ENCODE peak calls at places on chromosomes 7 and 10, in six cellular contexts. One of them, this sample, is unnamed.

GRCh38 chr10:6202098-6202683 is 541 bp upstream of the PFKFB3 start:
- DNase-seq in endothelial cell of umbilical vein: no peak
- DNase-seq in suprapubic skin: no peak
- DNase-seq in fibroblast of lung: no peak
- DNase-seq in GM12878: no peak
- DNase-seq in cardiac muscle cell: no peak
- DNase-seq in this sample: peak; percentile 38

GRCh38 chr10:34104829-34105572 is 710.1 kb downstream of the PARD3 start:
- DNase-seq in endothelial cell of umbilical vein: peak; percentile 62
- DNase-seq in GM12878: no peak
- DNase-seq in cardiac muscle cell: no peak
- DNase-seq in fibroblast of lung: peak; percentile 45
- DNase-seq in suprapubic skin: no peak
- DNase-seq in this sample: no peak

GRCh38 chr7:22231141-22231540 is 125.8 kb downstream of the RAPGEF5 start:
- DNase-seq in GM12878: no peak
- DNase-seq in suprapubic skin: no peak
- DNase-seq in fibroblast of lung: no peak
- DNase-seq in cardiac muscle cell: no peak
- DNase-seq in endothelial cell of umbilical vein: no peak
- DNase-seq in this sample: no peak

GRCh38 chr10:101848894-101849351 is 5.3 kb upstream of the KCNIP2 start:
- DNase-seq in GM12878: no peak
- DNase-seq in fibroblast of lung: peak; percentile 38
- DNase-seq in cardiac muscle cell: no peak
- DNase-seq in suprapubic skin: no peak
- DNase-seq in endothelial cell of umbilical vein: no peak
- DNase-seq in this sample: no peak

GRCh38 chr7:111363099-111363498 is 199.2 kb downstream of the IMMP2L start:
- DNase-seq in GM12878: no peak
- DNase-seq in suprapubic skin: no peak
- DNase-seq in fibroblast of lung: peak; percentile 41
- DNase-seq in endothelial cell of umbilical vein: no peak
- DNase-seq in cardiac muscle cell: no peak
- DNase-seq in this sample: no peak

GRCh38 chr10:77036993-77037734 is 600.4 kb downstream of the KCNMA1 start:
- DNase-seq in endothelial cell of umbilical vein: peak; percentile 25
- DNase-seq in cardiac muscle cell: peak; percentile 31
- DNase-seq in fibroblast of lung: peak; percentile 18
- DNase-seq in GM12878: no peak
- DNase-seq in suprapubic skin: no peak
- DNase-seq in this sample: no peak

GRCh38 chr10:13904053-13904452 is 317.3 kb downstream of the PRPF18 start:
- DNase-seq in GM12878: no peak
- DNase-seq in fibroblast of lung: no peak
- DNase-seq in endothelial cell of umbilical vein: no peak
- DNase-seq in cardiac muscle cell: peak; percentile 5
- DNase-seq in suprapubic skin: no peak
- DNase-seq in this sample: no peak

GRCh38 chr10:129888784-129889616 is 75.1 kb downstream of the EBF3 start:
- DNase-seq in GM12878: no peak
- DNase-seq in endothelial cell of umbilical vein: peak; percentile 2
- DNase-seq in suprapubic skin: no peak
- DNase-seq in cardiac muscle cell: peak; percentile 70
- DNase-seq in fibroblast of lung: peak; percentile 8
- DNase-seq in this sample: peak; percentile 76

GRCh38 chr7:105806592-105807266 is 69.7 kb downstream of the ATXN7L1 start:
- DNase-seq in endothelial cell of umbilical vein: peak; percentile 64
- DNase-seq in GM12878: peak; percentile 68
- DNase-seq in cardiac muscle cell: no peak
- DNase-seq in suprapubic skin: no peak
- DNase-seq in fibroblast of lung: peak; percentile 58
- DNase-seq in this sample: no peak

GRCh38 chr10:114077815-114078219 is 34.2 kb downstream of the ADRB1 start:
- DNase-seq in suprapubic skin: no peak
- DNase-seq in cardiac muscle cell: peak; percentile 28
- DNase-seq in endothelial cell of umbilical vein: no peak
- DNase-seq in GM12878: no peak
- DNase-seq in fibroblast of lung: no peak
- DNase-seq in this sample: no peak

DNA sequence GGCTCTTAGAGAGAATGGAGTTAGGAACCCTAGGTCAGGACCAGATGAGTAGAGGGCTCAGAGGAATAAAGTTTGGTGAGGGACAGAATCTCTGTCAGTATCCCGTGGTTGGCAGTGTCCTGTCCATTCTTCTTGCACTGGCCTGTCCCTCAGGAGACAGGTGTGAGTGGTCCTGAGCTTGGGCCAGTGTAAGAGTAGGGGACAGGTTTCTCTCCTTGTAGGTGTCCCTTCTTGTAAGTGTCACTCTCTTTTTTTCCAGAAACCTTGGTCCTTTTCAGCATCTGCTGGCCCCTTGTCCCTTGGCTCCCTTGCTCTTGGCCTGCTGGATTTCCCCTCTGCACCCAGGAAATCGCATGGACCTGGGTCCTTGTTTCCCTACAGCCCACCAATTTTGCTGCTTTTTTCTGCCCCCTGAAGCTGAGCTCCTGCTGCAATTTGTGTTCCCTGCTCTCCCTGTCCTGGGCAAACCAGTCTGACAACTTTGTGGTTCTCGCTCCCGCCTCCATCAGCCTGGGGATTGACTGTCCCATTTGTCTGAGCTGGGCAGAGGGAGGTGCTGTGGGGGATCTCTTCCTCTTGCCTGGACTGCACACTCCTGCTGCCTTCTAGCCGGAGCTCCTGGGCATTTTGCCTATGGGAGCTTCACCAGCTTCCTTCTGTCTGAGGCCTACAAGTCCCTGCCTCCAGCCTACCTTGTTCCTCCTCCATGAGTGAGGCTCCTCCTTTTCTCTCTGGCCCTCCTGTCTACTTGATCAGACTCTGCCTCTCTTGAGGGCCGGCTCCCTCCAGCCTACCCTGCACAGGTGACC is 6.5 kb downstream of the TSPAN14 start:
- DNase-seq in endothelial cell of umbilical vein: peak; percentile 34
- DNase-seq in GM12878: no peak
- DNase-seq in cardiac muscle cell: no peak
- DNase-seq in fibroblast of lung: peak; percentile 38
- DNase-seq in suprapubic skin: no peak
- DNase-seq in this sample: no peak
- TF ChIP-seq CTCF in endothelial cell of umbilical vein: no peak
- TF ChIP-seq CTCF in GM12878: no peak
- TF ChIP-seq CTCF in cardiac muscle cell: no peak
- TF ChIP-seq CTCF in fibroblast of lung: no peak
- TF ChIP-seq CTCF in suprapubic skin: no peak
- TF ChIP-seq CTCF in this sample: no peak

DNA sequence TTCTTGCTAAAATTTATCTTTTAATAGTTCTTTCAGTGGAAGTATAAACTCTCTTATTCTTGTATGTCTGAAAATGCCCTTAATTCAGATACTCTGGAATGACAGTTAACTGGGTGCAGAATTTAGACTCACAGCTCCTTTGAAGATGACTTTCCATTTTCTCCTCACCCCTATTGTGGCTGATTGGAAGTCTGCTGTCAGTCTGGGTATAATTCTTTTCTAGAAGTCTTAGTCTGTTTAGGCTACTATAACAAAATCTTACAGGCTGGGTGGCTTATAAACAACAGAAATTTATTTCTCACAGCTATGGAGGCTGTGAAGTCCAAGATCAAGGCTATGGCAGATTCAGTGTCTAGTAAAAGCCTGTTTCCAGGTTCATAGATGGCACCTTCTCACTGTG is 145.2 kb upstream of the GDF10 start:
- DNase-seq in GM12878: no peak
- DNase-seq in cardiac muscle cell: no peak
- DNase-seq in suprapubic skin: no peak
- DNase-seq in fibroblast of lung: no peak
- DNase-seq in endothelial cell of umbilical vein: no peak
- DNase-seq in this sample: no peak
- H3K9me3 ChIP-seq in GM12878: peaks cover 3% of the 10 kb centered on the region
- H3K9me3 ChIP-seq in cardiac muscle cell: no peaks in the 10 kb centered on the region
- H3K9me3 ChIP-seq in suprapubic skin: peaks cover 13% of the 10 kb centered on the region
- H3K9me3 ChIP-seq in fibroblast of lung: no peaks in the 10 kb centered on the region
- H3K9me3 ChIP-seq in endothelial cell of umbilical vein: no peaks in the 10 kb centered on the region
- H3K9me3 ChIP-seq in this sample: no peaks in the 10 kb centered on the region

GRCh38 chr10:116026315-116026714 is 246.7 kb downstream of the GFRA1 start:
- DNase-seq in GM12878: no peak
- DNase-seq in fibroblast of lung: no peak
- DNase-seq in endothelial cell of umbilical vein: no peak
- DNase-seq in cardiac muscle cell: no peak
- DNase-seq in suprapubic skin: no peak
- DNase-seq in this sample: no peak
- TF ChIP-seq CTCF in GM12878: no peak
- TF ChIP-seq CTCF in fibroblast of lung: no peak
- TF ChIP-seq CTCF in endothelial cell of umbilical vein: no peak
- TF ChIP-seq CTCF in cardiac muscle cell: no peak
- TF ChIP-seq CTCF in suprapubic skin: no peak
- TF ChIP-seq CTCF in this sample: no peak

DNA sequence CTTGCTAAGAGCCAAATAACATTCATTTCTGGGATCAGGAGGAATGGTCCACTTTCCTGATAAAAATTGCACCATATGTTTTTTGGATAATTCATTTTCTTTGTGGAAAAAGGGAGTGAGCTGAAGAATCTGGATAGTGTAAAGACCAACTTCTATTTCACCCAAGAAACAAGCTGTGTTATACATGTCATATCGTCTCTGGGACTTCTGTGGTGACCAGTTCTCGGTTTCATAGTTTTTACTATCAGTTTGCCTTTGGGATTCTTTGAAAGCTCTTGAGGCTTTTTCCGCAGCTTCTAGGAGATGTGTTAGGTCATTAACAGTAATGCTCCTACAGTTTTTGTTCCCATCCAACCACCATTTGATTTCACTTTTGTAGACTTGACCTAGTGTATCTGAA is 14.4 kb upstream of the SAMD9 start:
- DNase-seq in GM12878: no peak
- DNase-seq in cardiac muscle cell: no peak
- DNase-seq in suprapubic skin: no peak
- DNase-seq in fibroblast of lung: no peak
- DNase-seq in endothelial cell of umbilical vein: no peak
- DNase-seq in this sample: no peak
- H3K9me3 ChIP-seq in GM12878: peaks cover 9% of the 10 kb centered on the region
- H3K9me3 ChIP-seq in cardiac muscle cell: no peaks in the 10 kb centered on the region
- H3K9me3 ChIP-seq in suprapubic skin: peaks cover 39% of the 10 kb centered on the region
- H3K9me3 ChIP-seq in fibroblast of lung: no peaks in the 10 kb centered on the region
- H3K9me3 ChIP-seq in endothelial cell of umbilical vein: peaks cover 2% of the 10 kb centered on the region
- H3K9me3 ChIP-seq in this sample: peaks cover 100% of the 10 kb centered on the region

GRCh38 chr10:83564889-83565588 is 574.3 kb upstream of the GHITM start:
- DNase-seq in endothelial cell of umbilical vein: no peak
- DNase-seq in GM12878: no peak
- DNase-seq in fibroblast of lung: no peak
- DNase-seq in suprapubic skin: no peak
- DNase-seq in cardiac muscle cell: no peak
- DNase-seq in this sample: no peak

DNA sequence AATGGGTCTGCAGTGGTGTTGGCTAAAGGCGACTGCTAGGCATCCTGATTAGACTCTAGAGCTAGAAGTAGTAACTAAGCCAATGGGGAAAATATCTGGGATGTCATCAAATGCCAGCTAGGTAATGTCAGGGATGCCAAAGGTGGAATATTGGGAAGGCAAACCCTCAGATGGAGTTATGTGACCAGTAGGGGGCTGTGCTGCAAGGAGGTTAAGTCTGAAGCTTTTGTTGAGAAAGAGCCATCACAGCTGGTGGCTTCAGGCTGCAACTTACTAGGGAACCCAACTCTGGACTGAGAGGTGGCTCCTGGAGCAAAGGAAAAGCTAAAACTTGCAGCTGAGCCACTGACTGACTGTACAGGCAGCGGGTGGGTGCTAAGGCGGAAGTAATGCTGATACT is 576.9 kb upstream of the GHITM start:
- DNase-seq in endothelial cell of umbilical vein: no peak
- DNase-seq in GM12878: no peak
- DNase-seq in cardiac muscle cell: no peak
- DNase-seq in fibroblast of lung: no peak
- DNase-seq in suprapubic skin: no peak
- DNase-seq in this sample: no peak
- TF ChIP-seq CTCF in endothelial cell of umbilical vein: peak; percentile 9
- TF ChIP-seq CTCF in GM12878: no peak
- TF ChIP-seq CTCF in cardiac muscle cell: no peak
- TF ChIP-seq CTCF in fibroblast of lung: no peak
- TF ChIP-seq CTCF in suprapubic skin: no peak
- TF ChIP-seq CTCF in this sample: no peak

DNA sequence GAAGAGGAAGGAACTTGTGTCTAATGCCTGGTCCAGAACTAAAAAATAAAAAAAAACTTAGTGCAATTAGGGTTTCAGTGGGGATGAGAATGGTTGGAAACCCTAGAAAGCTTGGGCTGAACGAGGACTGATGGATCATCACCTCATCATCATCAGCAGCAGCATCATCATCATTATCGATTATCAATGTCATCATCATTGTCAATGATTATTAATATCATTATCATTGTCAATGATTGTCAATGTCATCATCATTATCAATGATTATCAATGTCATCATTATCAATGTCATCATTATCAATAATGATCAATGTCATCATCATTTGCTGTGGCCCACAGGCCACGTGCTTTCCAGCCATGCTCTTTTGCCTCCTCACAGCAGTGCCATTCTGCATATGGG is 952.0 kb upstream of the ZNF722 start:
- DNase-seq in cardiac muscle cell: no peak
- DNase-seq in endothelial cell of umbilical vein: no peak
- DNase-seq in fibroblast of lung: no peak
- DNase-seq in GM12878: no peak
- DNase-seq in suprapubic skin: no peak
- DNase-seq in this sample: no peak
- H3K9me3 ChIP-seq in cardiac muscle cell: no peaks in the 10 kb centered on the region
- H3K9me3 ChIP-seq in endothelial cell of umbilical vein: peaks cover 6% of the 10 kb centered on the region
- H3K9me3 ChIP-seq in fibroblast of lung: no peaks in the 10 kb centered on the region
- H3K9me3 ChIP-seq in GM12878: no peaks in the 10 kb centered on the region
- H3K9me3 ChIP-seq in suprapubic skin: peaks cover 16% of the 10 kb centered on the region
- H3K9me3 ChIP-seq in this sample: no peaks in the 10 kb centered on the region